ENCODE peak calls at places on chromosomes 11 and 22, in nine cellular contexts. J is Peyer's patch; P is CD4-positive, alpha-beta T cell; I is endothelial cell; K is ovary; E is B cell; S is fibroblast of pulmonary artery; H is A549; V is nephron progenitor cell. L is an unnamed sample.

GRCh38 chr11:2760196-2760871 is 60.5 kb upstream of the KCNQ1OT1 start:
- DNase-seq in K (no peak), I (no peak), S (no peak), E (no peak), V (no peak), H (no peak), P (peak), J (peak), L (no peak)

GRCh38 chr22:47206819-47207218 is 444.4 kb downstream of the TBC1D22A start:
- DNase-seq in H (no peak), I (no peak), J (peak), P (no peak), S (no peak), V (no peak), E (no peak), K (peak), L (no peak)

GRCh38 chr11:9838961-9839360 is 175.1 kb downstream of the SWAP70 start:
- DNase-seq in E (no peak), K (no peak), S (no peak), V (no peak), P (no peak), H (no peak), I (no peak), J (no peak), L (peak)

GRCh38 chr11:68666854-68667253 is 17.5 kb upstream of the GAL start:
- DNase-seq in P (no peak), I (no peak), J (no peak), V (no peak), H (no peak), S (no peak), K (no peak), E (no peak), L (no peak)

GRCh38 chr11:47342854-47343253 is 9.6 kb downstream of the MYBPC3 start:
- DNase-seq in P (no peak), I (no peak), J (no peak), V (no peak), E (no peak), S (no peak), K (no peak), H (no peak), L (no peak)

GRCh38 chr22:50227588-50228215 is 17.1 kb downstream of the TUBGCP6 start:
- DNase-seq in E (no peak), I (no peak), K (no peak), J (no peak), S (no peak), P (no peak), V (no peak), H (no peak), L (no peak)

GRCh38 chr11:30314625-30315024 is 8.3 kb upstream of the ARL14EP start:
- DNase-seq in H (no peak), J (no peak), P (no peak), V (no peak), S (peak), E (no peak), I (no peak), K (no peak), L (no peak)

GRCh38 chr11:70456921-70457532 is 58.7 kb downstream of the CTTN start:
- DNase-seq in V (no peak), K (no peak), E (no peak), S (peak), J (no peak), P (no peak), H (peak), I (no peak), L (no peak)

GRCh38 chr11:106306942-106307341 is 229.5 kb downstream of the AASDHPPT start:
- DNase-seq in P (no peak), J (no peak), E (no peak), H (peak), I (no peak), V (no peak), S (peak), K (no peak), L (no peak)

GRCh38 chr11:48101958-48102357 is 114.7 kb upstream of the OR4B1 start:
- DNase-seq in E (no peak), P (no peak), S (no peak), J (no peak), K (no peak), I (no peak), V (no peak), H (no peak), L (no peak)

GRCh38 chr11:16966633-16967346 is 47.4 kb downstream of the PLEKHA7 start:
- DNase-seq in H (no peak), P (no peak), E (no peak), V (no peak), S (no peak), I (no peak), J (no peak), K (no peak), L (no peak)

GRCh38 chr11:76388408-76388807 is 7.3 kb downstream of the GVQW3 start:
- DNase-seq in S (no peak), V (no peak), P (no peak), E (no peak), I (no peak), J (no peak), K (no peak), H (no peak), L (no peak)

DNA sequence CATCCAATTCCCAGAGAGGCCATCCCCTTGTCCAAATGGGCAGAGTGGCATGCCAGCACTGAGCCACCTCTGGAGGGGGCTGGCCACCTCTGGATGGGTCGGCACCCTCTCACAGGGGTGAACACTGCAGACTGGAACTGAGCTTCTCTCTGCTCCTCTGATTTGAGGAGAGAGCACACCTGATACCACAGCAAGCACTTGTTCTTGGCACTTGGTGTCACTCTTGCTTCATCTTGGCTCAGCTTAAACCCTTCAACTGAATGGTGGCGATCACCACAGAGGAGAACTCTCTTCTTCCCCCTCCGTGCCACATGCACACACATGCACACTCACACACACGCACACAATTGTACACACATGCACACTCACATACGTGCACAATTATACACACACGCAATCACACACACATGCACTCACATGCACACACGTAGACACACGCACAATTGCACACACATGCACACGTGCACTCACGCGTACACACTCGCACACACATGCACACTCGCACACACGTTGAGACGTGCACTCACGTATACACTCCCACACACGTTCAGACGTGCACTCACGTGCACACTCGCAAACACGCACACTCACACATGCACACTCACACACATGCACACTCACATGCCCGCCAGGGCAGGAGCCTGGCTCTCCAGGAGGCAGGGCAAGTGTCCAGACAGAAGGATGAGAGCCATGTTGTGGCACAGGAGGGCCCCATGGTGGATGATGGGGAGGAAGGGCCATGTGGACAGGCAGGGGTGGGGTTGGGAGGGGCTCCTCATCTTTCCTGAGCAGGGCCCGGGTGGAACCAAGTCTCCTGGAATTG is 23.4 kb downstream of the OVOL1 start:
- DNase-seq in I (no peak), J (no peak), V (no peak), S (no peak), E (no peak), K (no peak), H (peak), P (no peak), L (no peak)
- TF ChIP-seq CTCF in I (no peak), J (no peak), V (no peak), S (no peak), E (no peak), K (no peak), H (no peak), P (no peak), L (no peak)

DNA sequence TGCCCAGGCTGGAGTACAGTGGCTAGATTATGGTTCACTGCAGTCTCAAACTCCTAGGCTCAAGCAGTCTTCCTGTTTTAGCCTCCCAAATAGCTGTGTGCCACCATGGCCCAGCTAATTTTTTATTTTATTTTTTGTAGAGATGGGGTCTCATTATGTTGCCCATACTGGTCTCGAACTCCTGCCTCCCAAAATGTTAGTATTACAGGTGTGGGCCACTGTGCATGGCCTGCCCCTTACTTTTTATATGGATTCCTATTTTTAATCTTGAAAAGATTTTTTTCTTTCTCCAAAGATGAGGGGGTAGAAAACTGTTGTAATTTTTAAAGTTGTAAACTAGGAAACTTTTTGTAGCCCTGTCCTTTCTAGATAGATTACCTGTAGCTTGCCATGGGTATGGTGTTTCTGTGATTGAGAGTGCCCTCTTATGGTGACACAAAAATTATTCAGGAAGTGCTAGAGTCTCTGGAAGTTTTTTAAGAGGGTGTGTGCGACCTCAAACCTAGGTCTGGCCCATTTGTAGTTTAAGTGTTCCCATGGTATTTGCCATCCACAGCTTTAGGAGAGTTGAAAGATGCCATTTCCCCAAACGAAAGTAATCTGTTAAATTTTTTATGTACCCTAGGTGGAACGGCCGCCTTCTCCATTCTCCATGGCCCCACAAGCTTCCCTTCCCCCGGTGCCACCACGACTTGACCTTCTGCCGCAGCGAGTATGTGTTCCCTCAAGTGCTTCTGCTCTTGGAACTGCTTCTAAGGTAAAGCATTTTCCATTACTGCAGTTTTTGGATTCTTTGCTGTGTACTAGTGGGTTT is 32.4 kb downstream of the MCAM start:
- DNase-seq in P (no peak), I (no peak), S (peak), J (no peak), H (peak), K (no peak), V (no peak), E (peak), L (peak)
- TF ChIP-seq CTCF in P (peak), I (no peak), S (peak), J (peak), H (peak), K (no peak), V (peak), E (peak), L (peak)

GRCh38 chr11:119095066-119095880 is 6.4 kb downstream of the DPAGT1 start:
- DNase-seq in H (peak), V (peak), P (peak), E (peak), S (peak), J (peak), K (peak), I (peak), L (peak)
- TF ChIP-seq CTCF in H (no peak), V (no peak), P (peak), E (peak), S (no peak), J (no peak), K (peak), I (no peak), L (no peak)

GRCh38 chr22:22767876-22768602 is 119.6 kb upstream of the IGLL5 start:
- DNase-seq in H (no peak), S (no peak), K (no peak), J (no peak), V (no peak), P (no peak), I (no peak), E (no peak), L (no peak)
- TF ChIP-seq CTCF in H (no peak), S (peak), K (no peak), J (no peak), V (no peak), P (no peak), I (no peak), E (no peak), L (no peak)

L was measured in GM10248.